ENCODE peak calls at places on chromosomes 3 and 15, in six cellular contexts. J is stomach, P is foreskin keratinocyte, X is cardiac muscle cell, V is left ventricle myocardium inferior, L is fibroblast of lung. H is an unnamed sample. For H3K4me1, the result is how much of the 10 kb centered on the place peaks cover.

GRCh38 chr3:132289311-132289710 is 27.9 kb upstream of the ACP3 start:
- DNase-seq in P (no peak), X (peak), L (peak), J (no peak), V (no peak), H (no peak)

GRCh38 chr3:50299929-50300680 is 900 bp upstream of the HYAL3 start:
- DNase-seq in P (no peak), X (peak), J (no peak), V (peak), L (peak), H (no peak)

GRCh38 chr3:4823986-4824947 is 155.0 kb upstream of the BHLHE40 start:
- DNase-seq in X (no peak), P (no peak), J (no peak), V (no peak), L (no peak), H (no peak)

GRCh38 chr15:74616020-74616939 is 644 bp downstream of the CLK3 start:
- DNase-seq in P (no peak), J (peak), V (peak), X (peak), L (peak), H (peak)

GRCh38 chr15:45549831-45550230 is 27.3 kb upstream of the SLC30A4 start:
- DNase-seq in X (no peak), V (no peak), P (peak), L (peak), J (no peak), H (no peak)

GRCh38 chr3:106482436-106482835 is 613.6 kb upstream of the CBLB start:
- DNase-seq in J (no peak), X (peak), P (no peak), L (peak), V (no peak), H (no peak)

GRCh38 chr3:63908081-63908736 is 4.0 kb downstream of the SCAANT1 start:
- DNase-seq in J (no peak), L (peak), P (no peak), X (peak), V (no peak), H (no peak)

GRCh38 chr3:121989943-121990342 is 32.1 kb downstream of the ILDR1 start:
- DNase-seq in J (no peak), X (peak), P (no peak), L (no peak), V (no peak), H (no peak)

GRCh38 chr15:28974142-28974541 is 88.4 kb downstream of the APBA2 start:
- DNase-seq in X (no peak), L (no peak), J (no peak), V (no peak), P (no peak), H (no peak)

GRCh38 chr3:139756529-139757103 is 78.8 kb upstream of the NMNAT3 start:
- DNase-seq in X (no peak), J (no peak), V (no peak), P (no peak), L (no peak), H (no peak)

GRCh38 chr3:110686691-110687090 is 384.9 kb upstream of the NECTIN3 start:
- DNase-seq in J (no peak), X (peak), L (no peak), V (no peak), P (no peak), H (no peak)
- H3K27ac ChIP-seq in J (no peak), X (no peak), L (no peak), V (no peak), P (no peak), H (no peak)

DNA sequence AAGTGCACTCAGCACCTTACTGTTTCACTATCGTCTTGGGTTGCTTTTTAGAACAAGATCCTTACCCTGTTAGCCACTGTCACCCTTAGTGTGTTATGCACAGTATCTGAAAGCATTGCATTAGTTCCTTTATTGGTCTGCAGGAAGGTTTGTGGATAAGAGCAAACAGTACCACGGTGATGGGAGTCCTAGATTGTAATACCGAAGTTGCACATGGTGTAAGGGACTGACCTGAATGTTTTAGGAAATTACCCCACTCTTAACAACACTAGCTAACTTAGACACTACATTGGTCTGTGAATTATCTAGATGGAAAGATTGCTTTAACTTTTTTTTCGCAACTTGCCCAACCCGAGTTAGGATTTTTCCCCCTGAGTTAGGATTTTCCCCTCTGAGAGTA is 1.3 kb downstream of the STT3B start:
- DNase-seq in L (peak), J (no peak), V (no peak), X (peak), P (no peak), H (no peak)
- H3K4me1 ChIP-seq in L (under half), J (half or more), V (half or more), X (under half), P (under half), H (half or more)

GRCh38 chr15:48419896-48420295 is 88.7 kb downstream of the DUT start:
- DNase-seq in J (no peak), L (no peak), X (no peak), P (no peak), V (no peak), H (no peak)

GRCh38 chr15:48424076-48424475 is 92.8 kb downstream of the DUT start:
- DNase-seq in J (no peak), X (no peak), L (peak), V (no peak), P (peak), H (no peak)

GRCh38 chr15:48421362-48421761 is 90.1 kb downstream of the DUT start:
- DNase-seq in V (no peak), P (no peak), L (no peak), J (no peak), X (no peak), H (no peak)

GRCh38 chr15:48423342-48423741 is 92.1 kb downstream of the DUT start:
- DNase-seq in P (peak), L (no peak), J (no peak), V (no peak), X (no peak), H (no peak)

DNA sequence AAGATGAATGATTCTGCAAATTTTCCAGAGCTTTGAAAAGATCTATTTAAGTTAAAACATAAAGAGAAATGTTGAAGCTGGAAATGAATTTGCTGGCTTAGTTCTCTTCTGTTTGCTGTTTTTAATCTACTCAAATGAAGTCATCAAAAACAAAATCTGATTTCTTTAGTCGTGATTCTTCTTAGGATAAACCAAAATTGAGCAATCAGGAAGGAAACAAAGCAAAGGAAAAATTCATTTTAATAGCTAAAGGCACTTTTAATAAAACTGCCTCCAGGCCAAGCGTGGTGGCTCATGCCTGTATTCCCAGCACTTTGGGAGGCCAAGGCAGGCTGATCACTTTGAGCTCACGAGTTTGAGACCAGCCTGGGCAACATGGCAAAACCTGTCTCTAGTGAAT is 91.2 kb downstream of the DUT start:
- DNase-seq in L (no peak), X (no peak), P (no peak), V (no peak), J (no peak), H (no peak)
- TF ChIP-seq CTCF in L (no peak), X (no peak), P (no peak), V (no peak), J (no peak), H (no peak)

GRCh38 chr15:96703794-96704550 is 373.5 kb downstream of the NR2F2 start:
- DNase-seq in X (no peak), L (peak), P (no peak), V (no peak), J (no peak), H (no peak)
- H3K27ac ChIP-seq in X (no peak), L (no peak), P (no peak), V (no peak), J (no peak), H (no peak)

GRCh38 chr3:98744283-98744682 is 18.9 kb upstream of the ST3GAL6 start:
- DNase-seq in L (no peak), X (no peak), V (no peak), P (no peak), J (no peak), H (no peak)

GRCh38 chr3:98743071-98743470 is 20.1 kb upstream of the ST3GAL6 start:
- DNase-seq in V (no peak), X (no peak), P (no peak), L (no peak), J (no peak), H (no peak)

GRCh38 chr3:98737301-98737700 is 25.8 kb upstream of the ST3GAL6 start:
- DNase-seq in J (no peak), X (no peak), P (no peak), L (no peak), V (no peak), H (no peak)

GRCh38 chr3:98740324-98740723 is 22.8 kb upstream of the ST3GAL6 start:
- DNase-seq in J (no peak), P (no peak), V (no peak), X (no peak), L (no peak), H (no peak)

DNA sequence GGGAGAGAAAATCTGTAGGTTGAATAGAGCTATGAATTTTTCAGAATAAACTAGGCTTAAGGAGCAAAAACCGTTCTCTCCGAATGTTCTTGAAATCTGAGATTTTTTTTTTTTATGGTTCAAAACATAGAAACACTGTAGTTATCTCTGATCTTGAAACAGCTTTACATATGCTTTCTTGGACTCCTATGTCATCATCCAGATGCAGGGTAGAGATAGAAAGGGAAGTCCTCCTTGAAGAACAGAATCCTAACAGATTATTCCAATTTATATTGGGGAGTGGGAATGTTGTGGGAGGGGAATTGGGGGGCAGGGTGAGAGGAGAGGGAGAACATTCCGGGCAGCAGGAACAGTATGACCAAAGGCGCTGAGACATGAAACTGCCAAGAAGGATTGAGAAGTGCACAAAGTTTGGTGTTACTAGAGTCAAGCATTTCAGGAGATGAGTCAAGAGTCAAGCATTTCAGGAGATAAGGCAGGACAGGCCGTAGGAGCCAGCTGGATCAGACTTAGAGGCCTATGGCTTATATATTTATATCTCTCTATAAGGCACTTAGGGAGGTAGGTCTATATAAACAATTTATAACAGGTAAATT is 21.9 kb upstream of the ST3GAL6 start:
- DNase-seq in L (peak), X (peak), P (no peak), J (no peak), V (no peak), H (no peak)
- H3K4me1 ChIP-seq in L (under half), X (under half), P (under half), J (half or more), V (half or more), H (under half)

DNA sequence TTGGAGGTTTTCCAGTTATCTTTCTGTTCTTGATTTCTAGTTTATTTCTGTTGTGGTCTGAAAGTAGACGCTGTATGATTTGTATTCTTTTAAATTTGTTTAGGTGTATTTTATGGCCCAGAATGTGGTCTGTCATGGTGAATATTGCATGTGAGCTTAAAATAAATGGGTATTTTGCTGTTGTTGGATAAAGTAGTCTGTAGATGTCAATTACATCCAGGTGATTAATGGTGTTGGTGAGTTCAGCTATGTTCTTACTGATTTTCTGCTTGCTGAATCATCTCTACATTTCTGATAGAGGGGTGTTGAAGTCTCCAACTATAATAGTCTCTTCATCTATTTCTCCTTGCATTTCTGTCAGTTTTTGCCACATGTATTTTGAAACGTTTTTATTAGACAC is 383.3 kb upstream of the SGO1 start:
- DNase-seq in V (no peak), P (no peak), X (no peak), J (no peak), L (peak), H (no peak)
- TF ChIP-seq CTCF in V (no peak), P (no peak), X (no peak), J (no peak), L (no peak), H (no peak)

GRCh38 chr3:45218578-45219390 is 7.3 kb downstream of the TMEM158 start:
- DNase-seq in L (peak), P (no peak), J (no peak), V (no peak), X (peak), H (no peak)
- H3K27ac ChIP-seq in L (peak), P (no peak), J (no peak), V (no peak), X (no peak), H (no peak)

DNA sequence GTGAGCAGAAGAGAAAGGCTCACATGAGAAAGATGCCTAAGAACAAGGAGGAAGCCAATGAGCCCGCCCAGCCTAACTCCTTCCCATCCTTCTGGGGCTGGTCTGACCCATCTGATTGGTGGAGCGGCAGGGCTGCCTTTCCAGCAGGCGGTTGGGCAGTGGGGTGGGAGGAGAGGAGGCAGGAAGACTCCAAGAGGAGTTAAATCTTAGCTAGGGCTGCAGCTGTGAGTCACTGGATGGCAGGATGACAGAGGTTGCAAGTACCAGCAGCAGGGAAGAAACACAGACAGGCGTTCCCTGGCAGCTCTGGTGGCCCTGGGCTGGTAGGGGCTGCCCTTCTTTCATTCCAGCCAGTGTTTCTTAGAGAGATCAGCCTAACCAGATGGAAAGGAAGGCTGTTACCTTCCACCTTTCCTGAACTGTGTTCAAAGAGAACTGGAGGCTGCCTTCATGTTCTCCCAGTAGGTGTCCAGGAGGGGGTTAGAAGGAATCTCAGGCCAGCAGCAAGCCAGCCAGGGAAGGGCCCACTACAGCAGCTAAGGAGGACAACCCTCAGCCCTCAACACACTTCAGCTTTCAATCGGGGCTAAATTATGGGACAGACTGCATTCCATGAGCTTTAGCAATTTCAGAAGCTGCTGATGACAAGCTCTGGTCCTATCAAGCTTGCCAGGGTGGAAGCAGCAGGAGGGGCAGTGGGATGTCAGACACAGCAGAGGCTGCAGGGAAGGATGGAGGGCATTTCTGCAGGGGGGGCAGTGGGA is 50.3 kb downstream of the CHSY1 start:
- DNase-seq in V (peak), J (peak), P (peak), X (peak), L (peak), H (peak)
- H3K4me1 ChIP-seq in V (half or more), J (half or more), P (under half), X (under half), L (under half), H (half or more)

H was measured in DND-41.